ENCODE peak calls at places on chromosomes 12 and 14, in six cellular contexts. U is CD4-positive, alpha-beta T cell; E is uterus; L is heart right ventricle; I is AG04450; M is neural progenitor cell. A is an unnamed sample.

GRCh38 chr14:63712123-63712522 is 15.7 kb downstream of the SGPP1 start:
- DNase-seq in E (no peak), M (no peak), I (no peak), U (no peak), L (no peak), A (no peak)

GRCh38 chr14:76085358-76085757 is 66.4 kb upstream of the GPATCH2L start:
- DNase-seq in M (no peak), E (no peak), U (no peak), I (no peak), L (no peak), A (no peak)

GRCh38 chr14:74402264-74403251 is 23.5 kb downstream of the SYNDIG1L start:
- DNase-seq in M (no peak), E (no peak), U (no peak), I (no peak), L (no peak), A (no peak)

GRCh38 chr12:108616941-108617858 is 16.5 kb downstream of the SELPLG start:
- DNase-seq in I (no peak), E (no peak), M (no peak), U (peak), L (no peak), A (peak)

GRCh38 chr12:3196488-3196887 is 119.3 kb downstream of the TSPAN9 start:
- DNase-seq in I (no peak), M (no peak), E (no peak), U (no peak), L (no peak), A (no peak)

GRCh38 chr12:122001379-122002209 is 20.1 kb upstream of the BCL7A start:
- DNase-seq in E (no peak), I (no peak), L (no peak), M (peak), U (no peak), A (no peak)

GRCh38 chr14:65703996-65704395 is 291.5 kb downstream of the FUT8 start:
- DNase-seq in L (no peak), I (no peak), E (no peak), U (no peak), M (no peak), A (no peak)

GRCh38 chr14:104518659-104519350 is 60.8 kb upstream of the C14orf180 start:
- DNase-seq in E (no peak), M (no peak), L (no peak), I (no peak), U (no peak), A (no peak)

GRCh38 chr12:12899530-12900380 is 8.4 kb downstream of the GPRC5A start:
- DNase-seq in I (peak), M (no peak), U (no peak), L (no peak), E (peak), A (no peak)
- H3K27ac ChIP-seq in I (peak), M (no peak), U (no peak), L (peak), E (peak), A (no peak)

DNA sequence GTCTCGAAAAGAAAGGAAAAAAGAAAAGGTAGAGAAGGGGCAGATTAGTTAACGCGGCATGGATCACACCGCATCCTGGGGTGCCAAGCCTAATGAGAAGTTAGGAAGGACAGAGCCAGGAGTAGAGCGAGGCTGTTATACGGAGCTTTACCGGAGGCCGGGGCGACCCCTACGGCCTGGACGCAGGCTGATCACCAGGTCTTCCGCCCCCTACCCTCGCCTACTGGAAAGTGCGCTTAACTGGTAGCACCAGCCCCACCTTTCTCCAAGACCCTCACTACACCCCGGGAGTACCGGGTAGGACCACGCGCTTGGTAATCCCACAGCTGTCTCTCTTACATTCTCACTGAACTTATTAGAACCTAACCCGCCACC is 33.8 kb downstream of the WBP11 start:
- DNase-seq in U (no peak), M (peak), E (peak), I (no peak), L (peak), A (peak)
- TF ChIP-seq CTCF in U (no peak), M (no peak), E (no peak), I (no peak), L (no peak), A (no peak)

GRCh38 chr12:66713984-66714383 is 35.1 kb upstream of the GRIP1 start:
- DNase-seq in U (no peak), L (no peak), I (no peak), E (no peak), M (no peak), A (no peak)
- H3K27ac ChIP-seq in U (no peak), L (no peak), I (no peak), E (no peak), M (no peak), A (no peak)

GRCh38 chr14:77124345-77125274 is 17.0 kb downstream of the ZDHHC22 start:
- DNase-seq in U (peak), I (no peak), M (peak), L (peak), E (peak), A (no peak)
- TF ChIP-seq CTCF in U (peak), I (no peak), M (peak), L (peak), E (peak), A (peak)

GRCh38 chr14:72926292-72927028 is at the start of gene DCAF4:
- DNase-seq in E (peak), I (peak), U (peak), L (peak), M (peak), A (peak)

GRCh38 chr14:72925171-72925759 is 999 bp upstream of the DCAF4 start:
- DNase-seq in E (no peak), U (no peak), I (no peak), M (no peak), L (no peak), A (no peak)

GRCh38 chr14:72924332-72924731 is 1.9 kb upstream of the DCAF4 start:
- DNase-seq in I (no peak), E (no peak), L (peak), U (no peak), M (no peak), A (peak)

GRCh38 chr14:72928872-72929271 is 2.6 kb downstream of the DCAF4 start:
- DNase-seq in U (no peak), E (no peak), I (no peak), L (no peak), M (no peak), A (no peak)

GRCh38 chr14:72925815-72926291 is 411 bp upstream of the DCAF4 start:
- DNase-seq in U (no peak), I (no peak), L (no peak), M (no peak), E (no peak), A (no peak)
- H3K27ac ChIP-seq in U (no peak), I (peak), L (peak), M (no peak), E (peak), A (peak)

GRCh38 chr12:67750528-67751183 is 102.1 kb downstream of the DYRK2 start:
- DNase-seq in L (no peak), E (no peak), I (no peak), M (no peak), U (no peak), A (no peak)
- TF ChIP-seq CTCF in L (no peak), E (no peak), I (no peak), M (no peak), U (no peak), A (no peak)

A was measured in left lung.